ENCODE peak calls at places on chromosome 13, in five cellular contexts. R is nephron progenitor cell, S is LNCaP clone FGC, J is neural progenitor cell, M is A549. E is an unnamed sample.

GRCh38 chr13:98172570-98173405 is 4.3 kb downstream of the RNF113B start:
- DNase-seq in R (no peak), S (peak), J (no peak), M (no peak), E (no peak)

GRCh38 chr13:112240076-112240475 is 136.1 kb upstream of the SPACA7 start:
- DNase-seq in R (no peak), S (no peak), J (no peak), M (no peak), E (no peak)

GRCh38 chr13:95112883-95113282 is 188.4 kb downstream of the ABCC4 start:
- DNase-seq in R (no peak), S (no peak), J (no peak), M (no peak), E (no peak)

GRCh38 chr13:67763316-67763715 is 533.2 kb upstream of the PCDH9 start:
- DNase-seq in R (no peak), S (no peak), J (no peak), M (no peak), E (no peak)

GRCh38 chr13:80166352-80166751 is 174.6 kb downstream of the SPRY2 start:
- DNase-seq in R (no peak), S (no peak), J (no peak), M (no peak), E (no peak)

GRCh38 chr13:102309110-102309509 is 92.7 kb downstream of the FGF14 start:
- DNase-seq in R (no peak), S (no peak), J (no peak), M (no peak), E (no peak)

GRCh38 chr13:95256086-95256485 is 45.2 kb downstream of the ABCC4 start:
- DNase-seq in R (no peak), S (no peak), J (no peak), M (peak), E (no peak)

GRCh38 chr13:50844181-50844875 is 836 bp upstream of the DLEU7 start:
- DNase-seq in R (no peak), S (no peak), J (no peak), M (no peak), E (no peak)

GRCh38 chr13:28531195-28531955 is 36.4 kb upstream of the FLT1 start:
- DNase-seq in R (peak), S (no peak), J (peak), M (no peak), E (no peak)

GRCh38 chr13:39385621-39386231 is 217.3 kb downstream of the LHFPL6 start:
- DNase-seq in R (no peak), S (peak), J (peak), M (no peak), E (no peak)

GRCh38 chr13:31850041-31850440 is 110.7 kb downstream of the RXFP2 start:
- DNase-seq in R (no peak), S (no peak), J (no peak), M (no peak), E (no peak)

GRCh38 chr13:112664501-112665203 is 25.2 kb upstream of the ATP11A start:
- DNase-seq in R (no peak), S (no peak), J (no peak), M (no peak), E (no peak)

GRCh38 chr13:86051134-86052103 is 252.2 kb upstream of the SLITRK6 start:
- DNase-seq in R (no peak), S (peak), J (no peak), M (peak), E (no peak)

GRCh38 chr13:25170554-25171107 is 1.5 kb downstream of the AMER2 start:
- DNase-seq in R (peak), S (no peak), J (peak), M (no peak), E (peak)

GRCh38 chr13:32272021-32272695 is 43.0 kb downstream of the ZAR1L start:
- DNase-seq in R (no peak), S (no peak), J (no peak), M (no peak), E (no peak)

GRCh38 chr13:32175307-32175706 is 139.9 kb downstream of the ZAR1L start:
- DNase-seq in R (peak), S (no peak), J (no peak), M (no peak), E (no peak)

GRCh38 chr13:27607125-27607524 is 13.2 kb downstream of the LNX2 start:
- DNase-seq in R (no peak), S (no peak), J (no peak), M (peak), E (no peak)

GRCh38 chr13:50236898-50237318 is 221.7 kb downstream of the KCNRG start:
- DNase-seq in R (no peak), S (no peak), J (no peak), M (no peak), E (no peak)

GRCh38 chr13:46035066-46035465 is 17.5 kb downstream of the ZC3H13 start:
- DNase-seq in R (no peak), S (no peak), J (no peak), M (no peak), E (no peak)

GRCh38 chr13:41941174-41941573 is 19.7 kb downstream of the VWA8 start:
- DNase-seq in R (no peak), S (no peak), J (no peak), M (no peak), E (no peak)

GRCh38 chr13:26379831-26380230 is 125.9 kb downstream of the CDK8 start:
- DNase-seq in R (no peak), S (no peak), J (no peak), M (no peak), E (no peak)

GRCh38 chr13:32253911-32254399 is 61.2 kb downstream of the ZAR1L start:
- DNase-seq in R (no peak), S (peak), J (no peak), M (no peak), E (no peak)

GRCh38 chr13:93462151-93462550 is 235.5 kb downstream of the GPC6 start:
- DNase-seq in R (no peak), S (no peak), J (no peak), M (no peak), E (no peak)

GRCh38 chr13:71867101-71867814 is at the start of gene DACH1:
- DNase-seq in R (peak), S (no peak), J (peak), M (peak), E (peak)

GRCh38 chr13:52371736-52372247 is 34.2 kb downstream of the THSD1 start:
- DNase-seq in R (no peak), S (no peak), J (peak), M (no peak), E (no peak)

GRCh38 chr13:47036291-47037008 is 139.6 kb upstream of the HTR2A start:
- DNase-seq in R (no peak), S (no peak), J (peak), M (no peak), E (no peak)

GRCh38 chr13:105276571-105276970 is 1258.9 kb downstream of the EFNB2 start:
- DNase-seq in R (no peak), S (no peak), J (no peak), M (no peak), E (no peak)

GRCh38 chr13:31236211-31236786 is 36.5 kb downstream of the B3GLCT start:
- DNase-seq in R (no peak), S (no peak), J (peak), M (peak), E (no peak)

GRCh38 chr13:98930014-98930625 is 47.7 kb downstream of the DOCK9 start:
- DNase-seq in R (no peak), S (no peak), J (no peak), M (no peak), E (no peak)

GRCh38 chr13:102651892-102652291 is 43.0 kb downstream of the METTL21C start:
- DNase-seq in R (peak), S (no peak), J (no peak), M (no peak), E (no peak)

GRCh38 chr13:50404769-50405168 is 389.5 kb downstream of the KCNRG start:
- DNase-seq in R (no peak), S (no peak), J (no peak), M (no peak), E (no peak)

GRCh38 chr13:50081106-50081898 is 66.1 kb downstream of the KCNRG start:
- DNase-seq in R (peak), S (no peak), J (peak), M (peak), E (peak)

GRCh38 chr13:112207124-112207523 is 140.2 kb downstream of the SOX1 start:
- DNase-seq in R (peak), S (no peak), J (peak), M (no peak), E (no peak)

GRCh38 chr13:62964522-62964921 is 1548.9 kb upstream of the PCDH20 start:
- DNase-seq in R (no peak), S (no peak), J (no peak), M (no peak), E (no peak)

GRCh38 chr13:93915269-93915809 is 564.1 kb downstream of the DCT start:
- DNase-seq in R (no peak), S (no peak), J (no peak), M (no peak), E (no peak)

GRCh38 chr13:46962286-46962941 is 65.6 kb upstream of the HTR2A start:
- DNase-seq in R (no peak), S (no peak), J (peak), M (no peak), E (no peak)

GRCh38 chr13:77571956-77572355 is 36.5 kb downstream of the SCEL start:
- DNase-seq in R (no peak), S (no peak), J (no peak), M (no peak), E (no peak)
- TF ChIP-seq CTCF in R (no peak), S (no peak), J (no peak), M (no peak), E (no peak)

GRCh38 chr13:38045278-38046048 is 175.9 kb upstream of the TRPC4 start:
- DNase-seq in R (no peak), S (no peak), J (peak), M (peak), E (no peak)
- TF ChIP-seq CTCF in R (peak), S (peak), J (peak), M (no peak), E (peak)

GRCh38 chr13:75533866-75534265 is 3.8 kb downstream of the COMMD6 start:
- DNase-seq in R (no peak), S (no peak), J (no peak), M (no peak), E (no peak)
- TF ChIP-seq CTCF in R (no peak), S (no peak), J (no peak), M (no peak), E (no peak)

GRCh38 chr13:65926750-65927171 is 1303.4 kb downstream of the PCDH9 start:
- DNase-seq in R (peak), S (no peak), J (peak), M (peak), E (no peak)
- TF ChIP-seq CTCF in R (peak), S (peak), J (peak), M (no peak), E (peak)

DNA sequence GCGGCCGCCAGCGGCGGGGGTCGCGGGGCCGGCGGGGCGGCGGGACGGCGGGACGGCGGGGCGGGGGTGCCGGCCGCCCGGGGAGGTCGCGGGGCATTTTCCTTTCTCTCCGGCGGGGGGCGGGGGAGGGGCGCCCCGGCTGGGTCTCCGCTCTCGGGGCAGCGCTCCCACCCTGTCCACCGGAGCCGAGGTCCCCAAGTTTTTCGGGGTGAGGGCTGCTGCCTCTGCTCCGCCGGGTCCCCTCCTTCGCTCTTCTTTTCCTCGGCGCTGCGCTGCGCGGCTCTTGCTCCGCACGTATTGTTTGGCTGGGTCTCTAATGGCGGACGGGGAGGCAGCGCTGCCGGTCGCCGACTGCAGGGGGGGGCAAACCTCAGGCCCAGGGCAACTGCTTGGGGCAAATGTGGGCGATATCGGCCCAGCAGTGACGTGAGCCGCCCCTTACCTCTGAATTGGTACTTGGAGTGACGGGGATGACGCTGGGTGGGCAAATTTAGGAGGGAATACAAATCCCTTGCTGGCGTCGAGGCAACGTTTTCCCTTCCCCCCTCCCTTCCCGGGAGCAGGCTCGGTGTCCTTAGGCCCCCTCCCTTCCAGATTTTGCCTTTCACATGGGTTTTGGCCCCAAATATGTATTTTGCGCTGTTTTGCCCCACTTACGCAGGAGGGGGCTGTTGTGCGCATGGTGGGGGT is 759 bp downstream of the ZMYM2 start:
- DNase-seq in R (peak), S (no peak), J (peak), M (peak), E (peak)
- TF ChIP-seq CTCF in R (no peak), S (peak), J (no peak), M (no peak), E (no peak)

GRCh38 chr13:96650301-96650886 is 343.9 kb downstream of the OXGR1 start:
- DNase-seq in R (no peak), S (no peak), J (no peak), M (no peak), E (no peak)
- TF ChIP-seq CTCF in R (no peak), S (no peak), J (no peak), M (no peak), E (no peak)

GRCh38 chr13:101155920-101156319 is 260.4 kb downstream of the NALCN start:
- DNase-seq in R (no peak), S (no peak), J (peak), M (no peak), E (no peak)
- TF ChIP-seq CTCF in R (peak), S (peak), J (peak), M (peak), E (peak)

E was measured in progenitor cell of endocrine pancreas.